ENCODE peak calls at places on chromosomes 3 and 15, in six cellular contexts. J is GM03348; E is ovary; I is stimulated activated CD8-positive, alpha-beta memory T cell treated with anti-CD3 and anti-CD28 coated beads, Interleukin-2, amount 100 ng/mL, for 1 hour; S is lower lobe of right lung; D is SHP77. N is an unnamed sample.

GRCh38 chr15:47762621-47763020 is 45.3 kb downstream of the SEMA6D start:
- DNase-seq in J (no peak), E (no peak), I (no peak), S (no peak), D (no peak), N (no peak)

GRCh38 chr3:118067439-118067838 is 967.2 kb downstream of the IGSF11 start:
- DNase-seq in J (no peak), E (no peak), I (no peak), S (no peak), D (no peak), N (no peak)

GRCh38 chr15:70231484-70231883 is 133.8 kb upstream of the TLE3 start:
- DNase-seq in J (no peak), E (no peak), I (no peak), S (no peak), D (no peak), N (no peak)

GRCh38 chr3:175728566-175728965 is 869.4 kb downstream of the NAALADL2 start:
- DNase-seq in J (no peak), E (no peak), I (no peak), S (no peak), D (no peak), N (no peak)

GRCh38 chr3:185933374-185933950 is 4.4 kb downstream of the TRA2B start:
- DNase-seq in J (no peak), E (no peak), I (no peak), S (no peak), D (no peak), N (no peak)

GRCh38 chr15:63877713-63878271 is 44.0 kb upstream of the HERC1 start:
- DNase-seq in J (no peak), E (no peak), I (no peak), S (no peak), D (no peak), N (no peak)

GRCh38 chr3:15558581-15558980 is 37.1 kb upstream of the COLQ start:
- DNase-seq in J (no peak), E (no peak), I (no peak), S (no peak), D (no peak), N (no peak)

GRCh38 chr3:140753865-140754754 is 76.2 kb downstream of the TRIM42 start:
- DNase-seq in J (no peak), E (no peak), I (no peak), S (no peak), D (no peak), N (no peak)